ENCODE peak calls at places on chromosomes 5 and 9, in ten cellular contexts. N, U, S, A, H, D, T, P, O and E are unnamed samples.

GRCh38 chr5:155260798-155261197 is 247.2 kb downstream of the KIF4B start:
- DNase-seq in N (peak; percentile 46), U (no peak), S (peak; percentile 58), A (no peak), H (no peak), D (no peak), T (no peak), P (no peak), O (no peak), E (no peak)

GRCh38 chr5:14869286-14870164 is 2.1 kb downstream of the ANKH start:
- DNase-seq in N (no peak), U (no peak), S (no peak), A (no peak), H (no peak), D (no peak), T (peak; percentile 27), P (no peak), O (no peak), E (no peak)

GRCh38 chr5:135020111-135020895 is 13.7 kb downstream of the PITX1 start:
- DNase-seq in N (no peak), U (no peak), S (no peak), A (peak; percentile 58), H (no peak), D (no peak), T (no peak), P (no peak), O (no peak), E (peak; percentile 45)

GRCh38 chr9:131275332-131276106 is 791 bp downstream of the FAM78A start:
- DNase-seq in N (no peak), U (peak; percentile 59), S (peak; percentile 76), A (no peak), H (no peak), D (no peak), T (no peak), P (no peak), O (no peak), E (no peak)

GRCh38 chr5:1948663-1949191 is 66.0 kb upstream of the IRX4 start:
- DNase-seq in N (no peak), U (no peak), S (no peak), A (no peak), H (no peak), D (no peak), T (no peak), P (no peak), O (no peak), E (no peak)

GRCh38 chr5:168820776-168821302 is 241.7 kb upstream of the PANK3 start:
- DNase-seq in N (no peak), U (no peak), S (no peak), A (no peak), H (no peak), D (no peak), T (no peak), P (no peak), O (no peak), E (no peak)

GRCh38 chr9:37904647-37905505 is 949 bp upstream of the SLC25A51 start:
- DNase-seq in N (no peak), U (no peak), S (no peak), A (peak; percentile 63), H (no peak), D (peak; percentile 28), T (no peak), P (no peak), O (peak; percentile 47), E (no peak)

GRCh38 chr5:112848116-112848811 is 12.8 kb upstream of the SRP19 start:
- DNase-seq in N (peak; percentile 67), U (peak; percentile 68), S (peak; percentile 79), A (no peak), H (no peak), D (no peak), T (peak; percentile 41), P (peak; percentile 90), O (no peak), E (no peak)

GRCh38 chr5:14251733-14252132 is 108.6 kb downstream of the TRIO start:
- DNase-seq in N (no peak), U (no peak), S (no peak), A (no peak), H (no peak), D (no peak), T (no peak), P (no peak), O (no peak), E (no peak)

GRCh38 chr9:111613436-111614040 is 14.1 kb upstream of the PTGR1 start:
- DNase-seq in N (no peak), U (peak; percentile 42), S (no peak), A (no peak), H (no peak), D (no peak), T (no peak), P (no peak), O (no peak), E (no peak)

GRCh38 chr5:112957970-112958773 is 18.4 kb upstream of the DCP2 start:
- DNase-seq in N (peak; percentile 61), U (peak; percentile 96), S (no peak), A (peak; percentile 73), H (peak; percentile 81), D (no peak), T (no peak), P (peak; percentile 95), O (peak; percentile 69), E (no peak)

GRCh38 chr5:98602534-98603112 is 170.8 kb upstream of the RGMB start:
- DNase-seq in N (no peak), U (no peak), S (no peak), A (no peak), H (no peak), D (no peak), T (no peak), P (peak; percentile 14), O (no peak), E (no peak)

GRCh38 chr9:69532359-69532758 is 139.8 kb downstream of the APBA1 start:
- DNase-seq in N (no peak), U (no peak), S (no peak), A (no peak), H (no peak), D (no peak), T (no peak), P (no peak), O (no peak), E (no peak)

GRCh38 chr5:159240301-159240870 is 22.7 kb upstream of the UBLCP1 start:
- DNase-seq in N (no peak), U (no peak), S (no peak), A (no peak), H (no peak), D (no peak), T (no peak), P (peak; percentile 32), O (no peak), E (no peak)

GRCh38 chr5:81097733-81098132 is 135.4 kb upstream of the CKMT2 start:
- DNase-seq in N (no peak), U (no peak), S (no peak), A (no peak), H (no peak), D (no peak), T (no peak), P (peak; percentile 25), O (no peak), E (no peak)

DNA sequence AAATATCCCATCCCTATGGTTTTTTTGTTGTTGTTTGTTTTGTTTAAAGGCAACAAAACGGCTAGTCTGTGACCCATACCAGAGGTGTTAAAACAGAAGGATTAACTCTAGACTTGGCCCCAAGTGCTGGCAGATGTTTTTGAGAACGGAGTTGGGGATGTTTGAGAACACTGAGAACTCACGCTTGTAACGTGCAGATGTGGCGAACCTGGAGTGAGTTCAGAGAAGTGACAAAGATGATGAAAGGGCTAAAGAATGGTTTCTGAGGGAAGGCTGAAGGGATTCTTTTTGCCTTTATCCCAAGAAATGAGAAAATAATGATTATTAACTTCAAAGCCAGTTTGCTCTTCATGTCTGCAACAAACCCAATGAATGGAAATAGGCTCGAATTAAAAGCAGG is 286.4 kb downstream of the ZNF608 start:
- DNase-seq in N (no peak), U (no peak), S (no peak), A (no peak), H (no peak), D (no peak), T (no peak), P (no peak), O (peak; percentile 25), E (no peak)
- H3K4me1 ChIP-seq in N (no peaks in the 10 kb centered on the region), U (no peaks in the 10 kb centered on the region), S (peaks cover 20% of the 10 kb centered on the region), A (no peaks in the 10 kb centered on the region), H (peaks cover 1% of the 10 kb centered on the region), D (no peaks in the 10 kb centered on the region), T (no peaks in the 10 kb centered on the region), P (no peaks in the 10 kb centered on the region), O (peaks cover 3% of the 10 kb centered on the region), E (peaks cover 10% of the 10 kb centered on the region)

DNA sequence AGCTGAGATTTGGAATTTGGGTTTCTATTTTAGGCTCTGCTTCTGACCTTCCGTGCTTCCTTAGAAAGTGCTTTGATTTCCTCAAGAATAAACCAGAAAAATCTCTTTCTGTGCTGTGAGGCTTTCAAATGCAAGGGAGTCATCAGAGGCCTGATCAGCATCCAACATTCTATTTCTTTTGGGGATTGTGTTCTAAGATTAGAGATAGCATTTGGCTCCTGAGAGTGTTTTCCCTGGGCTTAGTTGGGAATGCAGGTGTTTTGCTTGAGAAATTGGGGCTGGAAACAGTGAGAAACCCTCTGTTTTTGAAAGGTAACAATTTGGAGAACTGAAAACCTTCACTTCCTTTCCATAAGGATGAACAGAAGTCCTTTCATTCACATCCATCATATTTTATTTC is 296.9 kb downstream of the CSNK1G3 start:
- DNase-seq in N (no peak), U (no peak), S (no peak), A (no peak), H (no peak), D (no peak), T (no peak), P (no peak), O (no peak), E (no peak)
- H3K4me3 ChIP-seq in N (no peak overlapping the region), U (no peak overlapping the region), S (no peak overlapping the region), A (no peak overlapping the region), H (no peak overlapping the region), D (no peak overlapping the region), T (no peak overlapping the region), P (no peak overlapping the region), O (no peak overlapping the region), E (no peak overlapping the region)

DNA sequence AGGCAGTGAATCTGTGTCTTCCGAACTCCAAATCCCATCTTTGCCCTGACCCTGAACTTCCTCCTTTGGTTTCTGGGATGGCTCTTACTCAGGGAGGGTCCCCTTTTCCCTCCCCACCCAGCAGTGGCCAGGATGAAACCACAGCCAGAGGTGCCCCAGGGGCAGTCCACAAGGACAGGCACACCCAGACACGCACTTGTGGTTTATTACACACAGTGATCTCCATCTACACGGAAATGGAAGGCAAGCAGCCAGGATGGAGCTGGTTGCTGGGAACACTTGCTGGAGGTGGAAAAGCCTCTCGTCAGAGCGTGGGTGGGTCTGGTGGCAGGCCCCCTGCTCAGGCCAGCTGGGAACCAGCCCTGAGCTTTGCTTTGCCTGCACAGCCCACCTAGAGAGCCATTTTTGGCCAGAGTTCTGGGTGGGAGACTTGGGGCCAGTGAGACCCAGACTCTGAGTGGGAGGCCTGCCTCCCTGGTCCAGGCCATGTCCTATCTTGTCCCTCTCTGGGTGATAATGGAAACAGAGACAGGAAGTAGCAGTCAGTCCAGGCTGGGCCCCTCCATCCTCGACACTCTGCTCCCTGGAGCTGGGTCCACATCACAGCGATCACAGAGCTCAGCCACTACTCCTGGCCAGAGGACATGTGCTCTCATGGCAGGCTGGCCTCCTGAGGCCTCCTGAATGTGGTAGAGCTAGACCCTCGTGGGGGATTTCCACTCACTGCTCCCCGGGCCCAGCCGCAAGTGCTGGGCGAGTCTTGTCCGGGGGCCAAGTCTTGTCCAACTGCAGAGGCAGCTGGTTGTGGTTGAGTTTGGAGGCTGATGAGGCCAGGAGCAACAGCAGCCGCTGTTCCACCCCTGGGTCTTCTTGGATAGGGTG is 5.1 kb upstream of the PHYKPL start:
- DNase-seq in N (no peak), U (no peak), S (no peak), A (no peak), H (peak; percentile 45), D (no peak), T (no peak), P (peak; percentile 32), O (no peak), E (no peak)
- H3K4me1 ChIP-seq in N (peaks cover 4% of the 10 kb centered on the region), U (peaks cover 14% of the 10 kb centered on the region), S (peaks cover 3% of the 10 kb centered on the region), A (peaks cover 5% of the 10 kb centered on the region), H (no peaks in the 10 kb centered on the region), D (peaks cover 62% of the 10 kb centered on the region), T (peaks cover 53% of the 10 kb centered on the region), P (peaks cover 15% of the 10 kb centered on the region), O (no peaks in the 10 kb centered on the region), E (peaks cover 59% of the 10 kb centered on the region)

GRCh38 chr9:136318111-136318768 is 9.1 kb upstream of the GPSM1 start:
- DNase-seq in N (no peak), U (no peak), S (no peak), A (no peak), H (no peak), D (no peak), T (no peak), P (no peak), O (no peak), E (no peak)
- H3K4me3 ChIP-seq in N (no peak overlapping the region), U (no peak overlapping the region), S (no peak overlapping the region), A (no peak overlapping the region), H (no peak overlapping the region), D (no peak overlapping the region), T (no peak overlapping the region), P (no peak overlapping the region), O (no peak overlapping the region), E (no peak overlapping the region)